ENCODE peak calls at places on chromosomes 2 and 18, in nine cellular contexts. W is EH, Z is HT1080, Y is mucosa of descending colon, X is RWPE1, U is NCI-H1105, C is breast epithelium, G is HEK293T, R is coronary artery. E is an unnamed sample.

GRCh38 chr18:67135981-67136380 is 380.5 kb downstream of the DSEL start:
- DNase-seq in W (no peak), Z (no peak), Y (no peak), X (no peak), U (no peak), C (no peak), G (no peak), R (no peak), E (no peak)

GRCh38 chr2:99651930-99652670 is 162.3 kb upstream of the REV1 start:
- DNase-seq in W (peak; percentile 83), Z (peak; percentile 95), Y (no peak), X (peak; percentile 30), U (no peak), C (no peak), G (no peak), R (no peak), E (peak; percentile 26)

GRCh38 chr2:71796174-71796592 is 342.8 kb downstream of the DYSF start:
- DNase-seq in W (peak; percentile 91), Z (peak; percentile 67), Y (no peak), X (peak; percentile 26), U (no peak), C (no peak), G (no peak), R (no peak), E (no peak)

GRCh38 chr2:152924722-152925121 is 206.3 kb downstream of the ARL6IP6 start:
- DNase-seq in W (no peak), Z (peak; percentile 74), Y (no peak), X (peak; percentile 72), U (no peak), C (no peak), G (no peak), R (no peak), E (no peak)

GRCh38 chr2:167110345-167110744 is 222.1 kb downstream of the XIRP2 start:
- DNase-seq in W (no peak), Z (no peak), Y (no peak), X (no peak), U (no peak), C (no peak), G (no peak), R (no peak), E (no peak)

GRCh38 chr2:37837576-37838335 is 87.3 kb upstream of the RMDN2 start:
- DNase-seq in W (peak; percentile 11), Z (no peak), Y (no peak), X (no peak), U (no peak), C (no peak), G (no peak), R (no peak), E (peak; percentile 39)

GRCh38 chr2:20506281-20506685 is 59.4 kb downstream of the RHOB start:
- DNase-seq in W (peak; percentile 77), Z (peak; percentile 45), Y (no peak), X (no peak), U (no peak), C (no peak), G (no peak), R (no peak), E (peak; percentile 39)

GRCh38 chr2:150983498-150983897 is 278.2 kb downstream of the RBM43 start:
- DNase-seq in W (no peak), Z (no peak), Y (no peak), X (no peak), U (no peak), C (no peak), G (no peak), R (no peak), E (no peak)

GRCh38 chr2:74006424-74006823 is 21.7 kb downstream of the TET3 start:
- DNase-seq in W (no peak), Z (no peak), Y (no peak), X (no peak), U (no peak), C (no peak), G (no peak), R (peak; percentile 67), E (no peak)

GRCh38 chr18:50307400-50307737 is 19.9 kb upstream of the CXXC1 start:
- DNase-seq in W (no peak), Z (no peak), Y (no peak), X (no peak), U (no peak), C (no peak), G (no peak), R (no peak), E (no peak)

GRCh38 chr2:206556357-206556949 is 85.8 kb upstream of the FAM237A start:
- DNase-seq in W (peak; percentile 31), Z (peak; percentile 48), Y (no peak), X (peak; percentile 16), U (peak; percentile 49), C (no peak), G (peak; percentile 36), R (no peak), E (peak; percentile 8)

GRCh38 chr18:48006415-48007175 is 76.1 kb upstream of the SMAD2 start:
- DNase-seq in W (no peak), Z (no peak), Y (no peak), X (no peak), U (no peak), C (no peak), G (no peak), R (peak; percentile 11), E (no peak)

GRCh38 chr2:8259106-8259840 is 422.6 kb upstream of the ID2 start:
- DNase-seq in W (no peak), Z (no peak), Y (no peak), X (no peak), U (no peak), C (no peak), G (no peak), R (no peak), E (no peak)

GRCh38 chr2:241116606-241117560 is 14.8 kb upstream of the MTERF4 start:
- DNase-seq in W (no peak), Z (no peak), Y (no peak), X (no peak), U (no peak), C (no peak), G (no peak), R (no peak), E (no peak)

GRCh38 chr2:45009303-45009927 is at the start of gene SIX2:
- DNase-seq in W (peak; percentile 98), Z (peak; percentile 98), Y (peak; percentile 74), X (peak; percentile 99), U (peak; percentile 84), C (peak; percentile 84), G (peak; percentile 94), R (peak; percentile 96), E (peak; percentile 99)

GRCh38 chr2:207330912-207331311 is 165.2 kb upstream of the KLF7 start:
- DNase-seq in W (peak; percentile 96), Z (peak; percentile 93), Y (no peak), X (peak; percentile 84), U (no peak), C (no peak), G (no peak), R (no peak), E (peak; percentile 73)

GRCh38 chr18:7105268-7105667 is 12.3 kb downstream of the LAMA1 start:
- DNase-seq in W (no peak), Z (no peak), Y (no peak), X (no peak), U (no peak), C (no peak), G (no peak), R (no peak), E (no peak)

GRCh38 chr18:79912409-79912991 is 39.0 kb downstream of the SLC66A2 start:
- DNase-seq in W (peak; percentile 18), Z (no peak), Y (no peak), X (no peak), U (no peak), C (peak; percentile 47), G (no peak), R (peak; percentile 68), E (no peak)

GRCh38 chr2:72041638-72042111 is 106.0 kb downstream of the CYP26B1 start:
- DNase-seq in W (no peak), Z (no peak), Y (no peak), X (peak; percentile 78), U (peak; percentile 77), C (no peak), G (peak; percentile 1), R (no peak), E (no peak)

GRCh38 chr2:215567504-215567903 is 131.6 kb upstream of the FN1 start:
- DNase-seq in W (no peak), Z (no peak), Y (no peak), X (no peak), U (no peak), C (no peak), G (no peak), R (no peak), E (no peak)

GRCh38 chr2:64932327-64933216 is 56.6 kb upstream of the SLC1A4 start:
- DNase-seq in W (no peak), Z (no peak), Y (no peak), X (no peak), U (no peak), C (no peak), G (no peak), R (no peak), E (no peak)